ENCODE peak calls at places on chromosomes 4 and X, in six cellular contexts. One of them, this sample, is unnamed.

GRCh38 chrX:153953342-153953830 is 8.9 kb upstream of the RENBP start:
- DNase-seq in lung microvascular endothelial cell: peak; percentile 77
- DNase-seq in OCI-LY7: peak; percentile 54
- DNase-seq in activated naive CD8-positive, alpha-beta T cell treated with anti-CD3 and anti-CD28 coated beads, Interleukin-2, amount 50 U/mL, for 16 hours: peak; percentile 49
- DNase-seq in stimulated activated CD4-positive, alpha-beta T cell treated with anti-CD3 and anti-CD28 coated beads, Interleukin-15, amount 100 ng/mL, for 24 hours: peak; percentile 79
- DNase-seq in memory B cell: peak; percentile 91
- DNase-seq in this sample: no peak

GRCh38 chrX:54540289-54540688 is 10.3 kb downstream of the GNL3L start:
- DNase-seq in activated naive CD8-positive, alpha-beta T cell treated with anti-CD3 and anti-CD28 coated beads, Interleukin-2, amount 50 U/mL, for 16 hours: no peak
- DNase-seq in stimulated activated CD4-positive, alpha-beta T cell treated with anti-CD3 and anti-CD28 coated beads, Interleukin-15, amount 100 ng/mL, for 24 hours: no peak
- DNase-seq in memory B cell: no peak
- DNase-seq in lung microvascular endothelial cell: no peak
- DNase-seq in OCI-LY7: no peak
- DNase-seq in this sample: no peak

GRCh38 chr4:174318829-174319764 is 35.4 kb downstream of the CEP44 start:
- DNase-seq in memory B cell: no peak
- DNase-seq in stimulated activated CD4-positive, alpha-beta T cell treated with anti-CD3 and anti-CD28 coated beads, Interleukin-15, amount 100 ng/mL, for 24 hours: no peak
- DNase-seq in activated naive CD8-positive, alpha-beta T cell treated with anti-CD3 and anti-CD28 coated beads, Interleukin-2, amount 50 U/mL, for 16 hours: no peak
- DNase-seq in OCI-LY7: peak; percentile 50
- DNase-seq in lung microvascular endothelial cell: peak; percentile 51
- DNase-seq in this sample: no peak

GRCh38 chr4:152356428-152357034 is 179.4 kb downstream of the FBXW7 start:
- DNase-seq in lung microvascular endothelial cell: no peak
- DNase-seq in activated naive CD8-positive, alpha-beta T cell treated with anti-CD3 and anti-CD28 coated beads, Interleukin-2, amount 50 U/mL, for 16 hours: no peak
- DNase-seq in stimulated activated CD4-positive, alpha-beta T cell treated with anti-CD3 and anti-CD28 coated beads, Interleukin-15, amount 100 ng/mL, for 24 hours: no peak
- DNase-seq in memory B cell: no peak
- DNase-seq in OCI-LY7: no peak
- DNase-seq in this sample: no peak

GRCh38 chrX:5746231-5746630 is 482.4 kb downstream of the NLGN4X start:
- DNase-seq in lung microvascular endothelial cell: no peak
- DNase-seq in memory B cell: no peak
- DNase-seq in stimulated activated CD4-positive, alpha-beta T cell treated with anti-CD3 and anti-CD28 coated beads, Interleukin-15, amount 100 ng/mL, for 24 hours: no peak
- DNase-seq in OCI-LY7: no peak
- DNase-seq in activated naive CD8-positive, alpha-beta T cell treated with anti-CD3 and anti-CD28 coated beads, Interleukin-2, amount 50 U/mL, for 16 hours: no peak
- DNase-seq in this sample: no peak

GRCh38 chr4:185128272-185129119 is 14.6 kb upstream of the SLC25A4 start:
- DNase-seq in lung microvascular endothelial cell: peak; percentile 32
- DNase-seq in stimulated activated CD4-positive, alpha-beta T cell treated with anti-CD3 and anti-CD28 coated beads, Interleukin-15, amount 100 ng/mL, for 24 hours: peak; percentile 51
- DNase-seq in memory B cell: peak; percentile 46
- DNase-seq in OCI-LY7: no peak
- DNase-seq in activated naive CD8-positive, alpha-beta T cell treated with anti-CD3 and anti-CD28 coated beads, Interleukin-2, amount 50 U/mL, for 16 hours: no peak
- DNase-seq in this sample: no peak

GRCh38 chrX:54419559-54420302 is 20.5 kb upstream of the TSR2 start:
- DNase-seq in OCI-LY7: no peak
- DNase-seq in lung microvascular endothelial cell: no peak
- DNase-seq in memory B cell: no peak
- DNase-seq in activated naive CD8-positive, alpha-beta T cell treated with anti-CD3 and anti-CD28 coated beads, Interleukin-2, amount 50 U/mL, for 16 hours: no peak
- DNase-seq in stimulated activated CD4-positive, alpha-beta T cell treated with anti-CD3 and anti-CD28 coated beads, Interleukin-15, amount 100 ng/mL, for 24 hours: no peak
- DNase-seq in this sample: no peak

GRCh38 chrX:109871489-109871888 is 131.4 kb upstream of the TMEM164 start:
- DNase-seq in stimulated activated CD4-positive, alpha-beta T cell treated with anti-CD3 and anti-CD28 coated beads, Interleukin-15, amount 100 ng/mL, for 24 hours: no peak
- DNase-seq in OCI-LY7: no peak
- DNase-seq in activated naive CD8-positive, alpha-beta T cell treated with anti-CD3 and anti-CD28 coated beads, Interleukin-2, amount 50 U/mL, for 16 hours: no peak
- DNase-seq in lung microvascular endothelial cell: no peak
- DNase-seq in memory B cell: no peak
- DNase-seq in this sample: no peak

GRCh38 chrX:2500091-2500680 is 590 bp downstream of the DHRSX start:
- DNase-seq in stimulated activated CD4-positive, alpha-beta T cell treated with anti-CD3 and anti-CD28 coated beads, Interleukin-15, amount 100 ng/mL, for 24 hours: no peak
- DNase-seq in memory B cell: peak; percentile 49
- DNase-seq in OCI-LY7: peak; percentile 62
- DNase-seq in activated naive CD8-positive, alpha-beta T cell treated with anti-CD3 and anti-CD28 coated beads, Interleukin-2, amount 50 U/mL, for 16 hours: no peak
- DNase-seq in lung microvascular endothelial cell: peak; percentile 42
- DNase-seq in this sample: no peak

GRCh38 chrX:17082831-17083230 is 136.4 kb downstream of the REPS2 start:
- DNase-seq in OCI-LY7: peak; percentile 9
- DNase-seq in stimulated activated CD4-positive, alpha-beta T cell treated with anti-CD3 and anti-CD28 coated beads, Interleukin-15, amount 100 ng/mL, for 24 hours: no peak
- DNase-seq in activated naive CD8-positive, alpha-beta T cell treated with anti-CD3 and anti-CD28 coated beads, Interleukin-2, amount 50 U/mL, for 16 hours: no peak
- DNase-seq in memory B cell: no peak
- DNase-seq in lung microvascular endothelial cell: peak; percentile 45
- DNase-seq in this sample: no peak

GRCh38 chrX:147912093-147912801 is 528 bp downstream of the FMR1 start:
- DNase-seq in OCI-LY7: peak; percentile 68
- DNase-seq in stimulated activated CD4-positive, alpha-beta T cell treated with anti-CD3 and anti-CD28 coated beads, Interleukin-15, amount 100 ng/mL, for 24 hours: peak; percentile 22
- DNase-seq in memory B cell: peak; percentile 48
- DNase-seq in activated naive CD8-positive, alpha-beta T cell treated with anti-CD3 and anti-CD28 coated beads, Interleukin-2, amount 50 U/mL, for 16 hours: no peak
- DNase-seq in lung microvascular endothelial cell: peak; percentile 22
- DNase-seq in this sample: no peak

GRCh38 chr4:68905598-68906237 is 45.9 kb downstream of the UGT2A3 start:
- DNase-seq in lung microvascular endothelial cell: no peak
- DNase-seq in memory B cell: no peak
- DNase-seq in OCI-LY7: no peak
- DNase-seq in stimulated activated CD4-positive, alpha-beta T cell treated with anti-CD3 and anti-CD28 coated beads, Interleukin-15, amount 100 ng/mL, for 24 hours: no peak
- DNase-seq in activated naive CD8-positive, alpha-beta T cell treated with anti-CD3 and anti-CD28 coated beads, Interleukin-2, amount 50 U/mL, for 16 hours: no peak
- DNase-seq in this sample: no peak

GRCh38 chr4:66357316-66357715 is 687.0 kb upstream of the EPHA5 start:
- DNase-seq in activated naive CD8-positive, alpha-beta T cell treated with anti-CD3 and anti-CD28 coated beads, Interleukin-2, amount 50 U/mL, for 16 hours: no peak
- DNase-seq in lung microvascular endothelial cell: no peak
- DNase-seq in OCI-LY7: no peak
- DNase-seq in stimulated activated CD4-positive, alpha-beta T cell treated with anti-CD3 and anti-CD28 coated beads, Interleukin-15, amount 100 ng/mL, for 24 hours: no peak
- DNase-seq in memory B cell: no peak
- DNase-seq in this sample: peak; percentile 52

GRCh38 chr4:186342582-186342981 is 76.6 kb downstream of the F11 start:
- DNase-seq in stimulated activated CD4-positive, alpha-beta T cell treated with anti-CD3 and anti-CD28 coated beads, Interleukin-15, amount 100 ng/mL, for 24 hours: no peak
- DNase-seq in memory B cell: no peak
- DNase-seq in lung microvascular endothelial cell: no peak
- DNase-seq in OCI-LY7: no peak
- DNase-seq in activated naive CD8-positive, alpha-beta T cell treated with anti-CD3 and anti-CD28 coated beads, Interleukin-2, amount 50 U/mL, for 16 hours: no peak
- DNase-seq in this sample: no peak

GRCh38 chrX:101210630-101211029 is 9.0 kb upstream of the DRP2 start:
- DNase-seq in memory B cell: no peak
- DNase-seq in OCI-LY7: no peak
- DNase-seq in lung microvascular endothelial cell: no peak
- DNase-seq in activated naive CD8-positive, alpha-beta T cell treated with anti-CD3 and anti-CD28 coated beads, Interleukin-2, amount 50 U/mL, for 16 hours: no peak
- DNase-seq in stimulated activated CD4-positive, alpha-beta T cell treated with anti-CD3 and anti-CD28 coated beads, Interleukin-15, amount 100 ng/mL, for 24 hours: no peak
- DNase-seq in this sample: no peak

GRCh38 chrX:52422884-52423283 is 54.1 kb downstream of the XAGE2 start:
- DNase-seq in activated naive CD8-positive, alpha-beta T cell treated with anti-CD3 and anti-CD28 coated beads, Interleukin-2, amount 50 U/mL, for 16 hours: no peak
- DNase-seq in lung microvascular endothelial cell: no peak
- DNase-seq in stimulated activated CD4-positive, alpha-beta T cell treated with anti-CD3 and anti-CD28 coated beads, Interleukin-15, amount 100 ng/mL, for 24 hours: no peak
- DNase-seq in OCI-LY7: no peak
- DNase-seq in memory B cell: no peak
- DNase-seq in this sample: no peak

GRCh38 chr4:98659106-98659592 is 738 bp upstream of the TSPAN5 start:
- DNase-seq in memory B cell: no peak
- DNase-seq in OCI-LY7: no peak
- DNase-seq in lung microvascular endothelial cell: peak; percentile 48
- DNase-seq in stimulated activated CD4-positive, alpha-beta T cell treated with anti-CD3 and anti-CD28 coated beads, Interleukin-15, amount 100 ng/mL, for 24 hours: no peak
- DNase-seq in activated naive CD8-positive, alpha-beta T cell treated with anti-CD3 and anti-CD28 coated beads, Interleukin-2, amount 50 U/mL, for 16 hours: no peak
- DNase-seq in this sample: no peak

GRCh38 chr4:38782452-38783108 is at the start of gene TLR10:
- DNase-seq in lung microvascular endothelial cell: peak; percentile 67
- DNase-seq in stimulated activated CD4-positive, alpha-beta T cell treated with anti-CD3 and anti-CD28 coated beads, Interleukin-15, amount 100 ng/mL, for 24 hours: peak; percentile 41
- DNase-seq in memory B cell: peak; percentile 59
- DNase-seq in activated naive CD8-positive, alpha-beta T cell treated with anti-CD3 and anti-CD28 coated beads, Interleukin-2, amount 50 U/mL, for 16 hours: peak; percentile 9
- DNase-seq in OCI-LY7: peak; percentile 95
- DNase-seq in this sample: no peak

GRCh38 chr4:149595500-149595899 is 220.1 kb downstream of the IQCM start:
- DNase-seq in lung microvascular endothelial cell: no peak
- DNase-seq in memory B cell: no peak
- DNase-seq in activated naive CD8-positive, alpha-beta T cell treated with anti-CD3 and anti-CD28 coated beads, Interleukin-2, amount 50 U/mL, for 16 hours: no peak
- DNase-seq in stimulated activated CD4-positive, alpha-beta T cell treated with anti-CD3 and anti-CD28 coated beads, Interleukin-15, amount 100 ng/mL, for 24 hours: no peak
- DNase-seq in OCI-LY7: no peak
- DNase-seq in this sample: no peak

GRCh38 chrX:55007633-55008032 is 7.5 kb downstream of the APEX2 start:
- DNase-seq in stimulated activated CD4-positive, alpha-beta T cell treated with anti-CD3 and anti-CD28 coated beads, Interleukin-15, amount 100 ng/mL, for 24 hours: no peak
- DNase-seq in lung microvascular endothelial cell: peak; percentile 26
- DNase-seq in memory B cell: no peak
- DNase-seq in activated naive CD8-positive, alpha-beta T cell treated with anti-CD3 and anti-CD28 coated beads, Interleukin-2, amount 50 U/mL, for 16 hours: no peak
- DNase-seq in OCI-LY7: no peak
- DNase-seq in this sample: no peak

GRCh38 chrX:154534526-154535322 is 11.9 kb downstream of the G6PD start:
- DNase-seq in stimulated activated CD4-positive, alpha-beta T cell treated with anti-CD3 and anti-CD28 coated beads, Interleukin-15, amount 100 ng/mL, for 24 hours: peak; percentile 89
- DNase-seq in memory B cell: peak; percentile 96
- DNase-seq in OCI-LY7: peak; percentile 87
- DNase-seq in activated naive CD8-positive, alpha-beta T cell treated with anti-CD3 and anti-CD28 coated beads, Interleukin-2, amount 50 U/mL, for 16 hours: peak; percentile 67
- DNase-seq in lung microvascular endothelial cell: peak; percentile 92
- DNase-seq in this sample: peak; percentile 40

GRCh38 chr4:23202712-23203247 is 510.0 kb downstream of the GBA3 start:
- DNase-seq in lung microvascular endothelial cell: no peak
- DNase-seq in activated naive CD8-positive, alpha-beta T cell treated with anti-CD3 and anti-CD28 coated beads, Interleukin-2, amount 50 U/mL, for 16 hours: no peak
- DNase-seq in OCI-LY7: no peak
- DNase-seq in memory B cell: no peak
- DNase-seq in stimulated activated CD4-positive, alpha-beta T cell treated with anti-CD3 and anti-CD28 coated beads, Interleukin-15, amount 100 ng/mL, for 24 hours: no peak
- DNase-seq in this sample: no peak

This sample was measured in NCI-H446 treated with DMSO at 0.1 percent for 48 hours.